ENCODE peak calls at places on chromosomes 5 and 9, in four cellular contexts. U is IMR-90, D is A549, E is GM12878. A is an unnamed sample.

GRCh38 chr5:32712463-32713395 is 1.6 kb downstream of the NPR3 start:
- DNase-seq in U (peak), D (no peak), E (no peak), A (no peak)

GRCh38 chr5:1430121-1430795 is 15.0 kb downstream of the SLC6A3 start:
- DNase-seq in U (no peak), D (no peak), E (no peak), A (no peak)

GRCh38 chr5:59174248-59174844 is 591.5 kb downstream of the RAB3C start:
- DNase-seq in U (peak), D (peak), E (no peak), A (peak)

GRCh38 chr9:25350011-25350410 is 328.2 kb downstream of the TUSC1 start:
- DNase-seq in U (no peak), D (peak), E (no peak), A (no peak)

GRCh38 chr9:124437086-124437485 is 13.2 kb upstream of the ADGRD2 start:
- DNase-seq in U (no peak), D (no peak), E (no peak), A (no peak)

GRCh38 chr5:106376522-106376921 is 1294.2 kb downstream of the EFNA5 start:
- DNase-seq in U (peak), D (no peak), E (no peak), A (no peak)

GRCh38 chr9:97521576-97522333 is 20.3 kb downstream of the TMOD1 start:
- DNase-seq in U (no peak), D (no peak), E (no peak), A (no peak)

GRCh38 chr5:55850839-55851674 is at the start of gene IL31RA:
- DNase-seq in U (peak), D (peak), E (no peak), A (no peak)

GRCh38 chr9:92634712-92635605 is 35.0 kb downstream of the IPPK start:
- DNase-seq in U (peak), D (peak), E (peak), A (peak)

GRCh38 chr5:55218966-55219365 is 8.1 kb downstream of the MCIDAS start:
- DNase-seq in U (no peak), D (no peak), E (no peak), A (no peak)

GRCh38 chr5:170551076-170551475 is 47.3 kb downstream of the KCNIP1 start:
- DNase-seq in U (no peak), D (no peak), E (no peak), A (no peak)

GRCh38 chr5:132474881-132475511 is 15.6 kb downstream of the IRF1 start:
- DNase-seq in U (no peak), D (no peak), E (no peak), A (no peak)

GRCh38 chr5:75059887-75060286 is 7.5 kb upstream of the GCNT4 start:
- DNase-seq in U (no peak), D (no peak), E (no peak), A (no peak)

GRCh38 chr9:88092699-88093359 is 45.4 kb downstream of the SPATA31C2 start:
- DNase-seq in U (peak), D (no peak), E (no peak), A (no peak)

GRCh38 chr5:120512068-120512467 is 48.0 kb downstream of the PRR16 start:
- DNase-seq in U (no peak), D (no peak), E (no peak), A (no peak)

GRCh38 chr5:122680623-122681350 is 94.1 kb upstream of the SNX2 start:
- DNase-seq in U (no peak), D (no peak), E (no peak), A (no peak)

DNA sequence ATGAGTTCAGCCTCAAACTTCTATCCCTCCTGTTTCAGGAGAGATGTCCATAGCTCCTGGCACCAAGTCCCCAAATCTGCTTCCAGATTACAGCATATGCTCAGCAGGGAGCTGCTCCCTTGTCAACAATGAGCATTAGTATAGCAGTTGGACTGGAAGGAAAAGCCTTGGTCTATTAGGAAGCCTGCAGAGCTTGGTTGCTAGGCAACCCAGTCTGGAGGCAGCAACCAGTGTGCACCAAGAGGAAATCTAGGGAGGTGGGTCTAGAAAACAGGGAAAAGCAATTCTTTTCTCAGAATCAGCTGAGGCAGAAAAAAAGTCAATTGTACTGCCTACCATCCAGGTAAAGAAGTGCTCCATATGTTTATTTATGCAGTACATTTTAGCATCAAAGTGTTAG is 229.5 kb upstream of the NMUR2 start:
- DNase-seq in U (no peak), D (no peak), E (no peak), A (no peak)
- TF ChIP-seq BHLHE40 in U (no peak), D (no peak), E (no peak), A (no peak)

GRCh38 chr5:107566537-107566875 is 104.2 kb downstream of the EFNA5 start:
- DNase-seq in U (no peak), D (no peak), E (no peak), A (no peak)

GRCh38 chr5:107567901-107568671 is 102.7 kb downstream of the EFNA5 start:
- DNase-seq in U (no peak), D (no peak), E (peak), A (no peak)

GRCh38 chr5:107571621-107572489 is 98.9 kb downstream of the EFNA5 start:
- DNase-seq in U (peak), D (peak), E (peak), A (peak)

GRCh38 chr5:107572800-107573368 is 97.9 kb downstream of the EFNA5 start:
- DNase-seq in U (no peak), D (no peak), E (no peak), A (no peak)

GRCh38 chr5:107570805-107571531 is 99.8 kb downstream of the EFNA5 start:
- DNase-seq in U (no peak), D (peak), E (peak), A (no peak)
- TF ChIP-seq BHLHE40 in U (no peak), D (no peak), E (peak), A (no peak)

GRCh38 chr5:83955916-83956315 is 235.3 kb upstream of the HAPLN1 start:
- DNase-seq in U (peak), D (no peak), E (no peak), A (no peak)

GRCh38 chr5:83956386-83956785 is 235.7 kb upstream of the HAPLN1 start:
- DNase-seq in U (peak), D (no peak), E (no peak), A (no peak)

DNA sequence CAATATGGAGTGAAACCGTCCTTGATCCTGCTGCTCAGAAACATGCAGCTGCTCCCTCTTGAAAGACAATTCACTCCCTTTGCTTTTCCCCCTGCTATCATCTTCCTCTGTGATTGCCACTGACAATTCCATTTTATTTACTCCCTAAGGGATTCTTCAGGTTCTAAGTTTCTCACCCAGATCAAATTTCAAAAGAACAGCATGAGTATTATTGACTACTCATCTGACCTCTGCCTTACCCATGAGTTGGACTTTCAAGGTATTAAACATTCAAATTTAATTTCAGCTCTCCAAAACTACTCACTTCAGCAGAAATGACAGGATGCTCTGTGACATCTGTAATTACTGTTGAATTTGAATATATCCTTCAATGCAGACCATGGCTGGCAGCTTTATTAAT is 236.5 kb upstream of the HAPLN1 start:
- DNase-seq in U (peak), D (no peak), E (no peak), A (no peak)
- TF ChIP-seq BHLHE40 in U (no peak), D (no peak), E (no peak), A (no peak)

DNA sequence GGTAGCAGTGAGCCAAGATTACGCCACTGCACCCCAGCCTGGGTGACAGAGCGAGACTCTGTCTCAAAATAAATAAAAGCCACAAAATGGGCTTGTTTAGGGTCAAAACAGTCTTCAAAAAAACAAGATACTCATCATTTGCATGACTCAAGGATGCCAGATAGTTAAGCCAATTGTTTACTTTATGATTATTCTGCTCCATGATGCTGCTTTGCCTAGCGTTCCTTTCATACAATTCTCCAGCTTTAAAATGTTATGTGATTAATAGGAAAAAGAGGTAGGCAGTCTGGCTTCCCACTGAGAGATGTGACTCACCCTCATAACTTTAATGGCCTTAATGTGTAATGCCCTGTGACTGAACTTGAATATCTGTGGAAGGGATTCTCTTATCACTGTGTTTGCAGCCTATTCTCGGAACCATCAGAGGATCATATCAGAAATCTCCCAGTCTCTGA is 364.6 kb upstream of the TRPC7 start:
- DNase-seq in U (peak), D (peak), E (no peak), A (peak)
- TF ChIP-seq BHLHE40 in U (no peak), D (no peak), E (no peak), A (no peak)

GRCh38 chr9:121183666-121184423 is 17.8 kb downstream of the RAB14 start:
- DNase-seq in U (no peak), D (no peak), E (no peak), A (no peak)

GRCh38 chr9:121185774-121186403 is 15.8 kb downstream of the RAB14 start:
- DNase-seq in U (no peak), D (no peak), E (no peak), A (no peak)

GRCh38 chr9:121182976-121183375 is 18.7 kb downstream of the RAB14 start:
- DNase-seq in U (no peak), D (no peak), E (no peak), A (no peak)

GRCh38 chr9:121184463-121184862 is 17.2 kb downstream of the RAB14 start:
- DNase-seq in U (no peak), D (no peak), E (no peak), A (no peak)

GRCh38 chr9:121185178-121185745 is 16.4 kb downstream of the RAB14 start:
- DNase-seq in U (no peak), D (no peak), E (no peak), A (no peak)
- TF ChIP-seq BHLHE40 in U (no peak), D (no peak), E (no peak), A (no peak)

DNA sequence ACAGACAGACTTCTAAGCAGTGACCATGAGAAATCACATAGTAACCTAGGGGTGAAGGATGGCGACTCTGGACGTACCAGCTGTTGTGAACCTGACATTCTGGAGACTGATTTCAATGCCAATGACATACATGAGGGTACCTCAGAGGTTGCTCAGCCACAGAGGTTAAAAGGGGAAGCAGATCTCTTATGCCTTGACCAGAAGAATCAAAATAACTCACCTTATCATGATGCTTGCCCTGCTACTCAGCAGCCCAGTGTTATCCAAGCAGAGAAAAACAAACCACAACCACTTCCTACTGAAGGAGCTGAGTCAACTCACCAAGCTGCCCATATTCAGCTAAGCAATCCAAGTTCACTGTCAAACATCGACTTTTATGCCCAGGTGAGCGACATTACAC is 38.0 kb upstream of the CCDC152 start:
- DNase-seq in U (no peak), D (no peak), E (peak), A (no peak)
- TF ChIP-seq BHLHE40 in U (no peak), D (no peak), E (no peak), A (no peak)